ENCODE peak calls at places on chromosomes 11 and 22, in nine cellular contexts. J is lower lobe of right lung, F is tibial nerve, P is cardiac fibroblast, T is heart right ventricle, Q is cardiac muscle cell, Z is breast epithelium, Y is mammary epithelial cell, H is BJ. X is an unnamed sample.

GRCh38 chr11:84003181-84003580 is 717.0 kb upstream of the CCDC90B start:
- DNase-seq in P (no peak), Y (no peak), Z (no peak), J (no peak), Q (no peak), H (no peak), T (no peak), F (no peak), X (no peak)

GRCh38 chr22:46830001-46830715 is 67.7 kb downstream of the TBC1D22A start:
- DNase-seq in F (peak), Q (peak), J (no peak), Y (peak), P (peak), H (no peak), T (peak), Z (no peak), X (no peak)

GRCh38 chr11:110173775-110174644 is 80.8 kb downstream of the ZC3H12C start:
- DNase-seq in H (no peak), P (peak), Q (peak), F (peak), T (peak), J (peak), Y (peak), Z (no peak), X (no peak)

GRCh38 chr11:69899957-69900821 is 81.0 kb upstream of the FGF3 start:
- DNase-seq in T (no peak), P (no peak), Z (peak), Q (peak), F (no peak), J (no peak), H (no peak), Y (no peak), X (no peak)

GRCh38 chr22:17199131-17199731 is 20.0 kb downstream of the ADA2 start:
- DNase-seq in Y (no peak), P (peak), H (no peak), F (peak), Z (no peak), T (peak), Q (peak), J (no peak), X (no peak)

GRCh38 chr11:9527481-9528140 is 45.9 kb upstream of the WEE1 start:
- DNase-seq in P (peak), Q (peak), Y (peak), J (no peak), Z (no peak), F (peak), H (peak), T (peak), X (no peak)

GRCh38 chr22:50507421-50507990 is at the start of gene LMF2:
- DNase-seq in P (no peak), J (peak), Z (peak), T (peak), Y (peak), Q (no peak), H (no peak), F (peak), X (no peak)

GRCh38 chr11:59189986-59190385 is 18.1 kb downstream of the DTX4 start:
- DNase-seq in Y (no peak), F (no peak), H (no peak), Z (no peak), T (no peak), P (peak), Q (peak), J (no peak), X (no peak)

GRCh38 chr11:97614571-97614970 is 1224.8 kb downstream of the JRKL start:
- DNase-seq in Q (peak), F (no peak), T (no peak), Z (no peak), P (peak), Y (no peak), J (no peak), H (no peak), X (no peak)

DNA sequence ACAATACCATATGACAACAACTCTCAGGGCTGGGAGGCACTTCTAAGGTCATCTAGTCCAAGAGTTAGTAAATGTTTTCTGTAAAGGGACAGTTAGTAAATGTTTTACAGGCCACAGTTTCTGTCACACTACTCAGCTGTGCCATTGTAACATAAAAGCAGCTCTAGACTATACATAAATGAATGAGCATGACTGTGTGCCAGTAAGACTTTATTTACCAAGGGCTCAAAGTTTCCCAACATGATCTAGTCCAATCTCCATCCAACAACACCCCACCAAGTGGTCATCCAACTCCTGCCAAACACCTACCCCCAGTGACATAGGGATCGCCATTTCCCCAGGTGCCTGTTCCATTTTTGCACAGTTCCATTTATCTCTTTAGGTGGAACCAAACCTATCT is 12.1 kb downstream of the SERGEF start:
- DNase-seq in J (no peak), Y (no peak), P (no peak), T (no peak), Q (no peak), H (no peak), F (no peak), Z (no peak), X (no peak)
- TF ChIP-seq CTCF in J (no peak), Y (no peak), P (no peak), T (no peak), Q (no peak), H (no peak), F (no peak), Z (no peak), X (no peak)

GRCh38 chr11:64566042-64566914 is 24.7 kb upstream of the SLC22A12 start:
- DNase-seq in F (peak), Q (peak), H (no peak), Z (peak), P (peak), T (peak), J (peak), Y (peak), X (peak)

GRCh38 chr11:64562723-64563351 is 28.2 kb upstream of the SLC22A12 start:
- DNase-seq in Y (no peak), H (no peak), Q (no peak), F (no peak), Z (no peak), T (no peak), J (peak), P (no peak), X (no peak)

GRCh38 chr11:64564947-64565889 is 25.8 kb upstream of the SLC22A12 start:
- DNase-seq in Q (no peak), P (no peak), J (peak), H (no peak), Z (no peak), Y (no peak), F (no peak), T (no peak), X (no peak)

GRCh38 chr11:64563966-64564365 is 27.1 kb upstream of the SLC22A12 start:
- DNase-seq in T (no peak), Y (no peak), H (no peak), P (no peak), Q (no peak), Z (no peak), F (no peak), J (peak), X (no peak)

GRCh38 chr11:64564419-64564818 is 26.6 kb upstream of the SLC22A12 start:
- DNase-seq in F (no peak), T (no peak), Z (no peak), J (peak), H (no peak), Y (no peak), P (no peak), Q (no peak), X (no peak)
- H3K4me3 ChIP-seq in F (no peak), T (no peak), Z (no peak), J (no peak), H (no peak), Y (no peak), P (no peak), Q (no peak), X (no peak)

GRCh38 chr22:37418627-37419369 is 8.5 kb downstream of the ELFN2 start:
- DNase-seq in Z (no peak), P (no peak), F (no peak), Y (no peak), T (no peak), J (no peak), H (no peak), Q (no peak), X (no peak)

GRCh38 chr22:37419370-37419915 is 7.8 kb downstream of the ELFN2 start:
- DNase-seq in Y (no peak), J (no peak), P (no peak), T (no peak), Q (no peak), Z (no peak), H (no peak), F (no peak), X (no peak)

GRCh38 chr22:37421468-37421877 is 5.8 kb downstream of the ELFN2 start:
- DNase-seq in Z (no peak), J (no peak), F (no peak), H (no peak), Y (no peak), T (no peak), P (no peak), Q (no peak), X (no peak)

GRCh38 chr22:37420656-37421467 is 6.4 kb downstream of the ELFN2 start:
- DNase-seq in Z (no peak), T (no peak), J (no peak), Y (peak), P (peak), Q (no peak), H (no peak), F (peak), X (no peak)

GRCh38 chr22:37419916-37420655 is 7.2 kb downstream of the ELFN2 start:
- DNase-seq in J (no peak), T (no peak), Q (no peak), F (no peak), Z (no peak), Y (peak), H (no peak), P (no peak), X (peak)
- TF ChIP-seq CTCF in J (no peak), T (no peak), Q (no peak), F (no peak), Z (no peak), Y (no peak), H (no peak), P (no peak), X (no peak)

GRCh38 chr22:42719656-42720262 is 911 bp downstream of the A4GALT start:
- DNase-seq in T (no peak), F (no peak), Z (no peak), Y (no peak), J (no peak), Q (no peak), P (peak), H (no peak), X (no peak)
- H3K4me3 ChIP-seq in T (peak), F (peak), Z (peak), Y (peak), J (peak), Q (peak), P (peak), H (peak), X (peak)

GRCh38 chr11:27699242-27699925 is 871 bp downstream of the BDNF start:
- DNase-seq in Y (no peak), F (no peak), H (no peak), J (no peak), Q (peak), T (no peak), P (peak), Z (no peak), X (no peak)
- TF ChIP-seq CTCF in Y (no peak), F (no peak), H (no peak), J (peak), Q (no peak), T (no peak), P (no peak), Z (no peak), X (no peak)

DNA sequence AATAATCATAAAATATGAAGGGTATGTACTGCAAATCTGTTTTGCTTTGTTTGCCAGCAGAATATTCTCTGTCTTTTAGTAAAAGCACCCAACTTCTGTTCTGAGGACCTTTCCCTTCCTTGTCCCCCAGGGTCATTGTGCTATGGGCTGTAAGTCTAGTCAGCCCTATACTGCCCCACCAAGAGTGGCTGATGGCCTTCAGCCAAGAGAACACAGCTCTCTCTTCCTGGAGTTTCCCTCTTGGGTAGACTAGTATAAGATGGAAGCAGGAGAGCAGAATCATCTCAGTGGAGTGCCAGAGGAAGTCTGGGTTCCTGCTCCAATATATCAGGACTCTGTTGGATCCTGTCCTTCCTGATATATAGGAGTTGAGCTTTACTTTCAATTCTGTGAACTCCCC is 29.0 kb downstream of the MMP13 start:
- DNase-seq in P (no peak), Z (no peak), T (no peak), Y (no peak), F (no peak), H (no peak), Q (no peak), J (no peak), X (no peak)
- H3K4me3 ChIP-seq in P (no peak), Z (no peak), T (no peak), Y (no peak), F (no peak), H (no peak), Q (no peak), J (no peak), X (no peak)